ENCODE peak calls at places on chromosomes 5 and 9, in four cellular contexts. U is A549, F is DND-41, W is lower lobe of right lung. V is an unnamed sample.

GRCh38 chr9:123048748-123049147 is 15.3 kb downstream of the GPR21 start:
- ATAC-seq in U (no peak), F (no peak), W (peak; percentile 33), V (no peak)

GRCh38 chr5:82312373-82312856 is 34.3 kb upstream of the RPS23 start:
- ATAC-seq in U (peak; percentile 95), F (peak; percentile 25), W (peak; percentile 84), V (peak; percentile 53)

GRCh38 chr5:146076455-146076854 is 28.9 kb downstream of the PLAC8L1 start:
- ATAC-seq in U (no peak), F (no peak), W (no peak), V (no peak)

GRCh38 chr9:92635760-92636159 is 34.2 kb downstream of the IPPK start:
- ATAC-seq in U (no peak), F (no peak), W (no peak), V (no peak)

GRCh38 chr5:179613460-179614071 is 9.9 kb downstream of the HNRNPH1 start:
- ATAC-seq in U (no peak), F (no peak), W (no peak), V (no peak)

GRCh38 chr5:124157320-124157719 is 589.1 kb downstream of the ZNF608 start:
- ATAC-seq in U (no peak), F (peak; percentile 88), W (no peak), V (no peak)

GRCh38 chr5:96079075-96079474 is 117.4 kb upstream of the ELL2 start:
- ATAC-seq in U (peak; percentile 90), F (no peak), W (no peak), V (no peak)

GRCh38 chr9:20407013-20407412 is 215.3 kb downstream of the MLLT3 start:
- ATAC-seq in U (no peak), F (no peak), W (no peak), V (no peak)

GRCh38 chr5:1392801-1393565 is 48.1 kb upstream of the CLPTM1L start:
- ATAC-seq in U (peak; percentile 16), F (no peak), W (peak; percentile 26), V (no peak)

GRCh38 chr5:39405489-39405888 is 19.3 kb downstream of the DAB2 start:
- ATAC-seq in U (peak; percentile 53), F (no peak), W (peak; percentile 26), V (no peak)

GRCh38 chr9:85569988-85570387 is 171.8 kb downstream of the AGTPBP1 start:
- ATAC-seq in U (no peak), F (no peak), W (no peak), V (no peak)

GRCh38 chr5:123093279-123094226 is 4.5 kb downstream of the PRDM6 start:
- ATAC-seq in U (no peak), F (no peak), W (no peak), V (no peak)

GRCh38 chr5:79456890-79457583 is 56.9 kb downstream of the HOMER1 start:
- ATAC-seq in U (no peak), F (no peak), W (no peak), V (no peak)

GRCh38 chr9:135726138-135726853 is 24.3 kb downstream of the KCNT1 start:
- ATAC-seq in U (peak; percentile 24), F (no peak), W (no peak), V (no peak)

GRCh38 chr9:114033397-114034103 is 44.5 kb downstream of the AMBP start:
- ATAC-seq in U (peak; percentile 73), F (peak; percentile 40), W (peak; percentile 46), V (no peak)

GRCh38 chr5:80125022-80125961 is 90.1 kb downstream of the THBS4 start:
- ATAC-seq in U (no peak), F (no peak), W (peak; percentile 51), V (peak; percentile 42)

GRCh38 chr5:39284552-39284951 is 65.2 kb upstream of the FYB1 start:
- ATAC-seq in U (no peak), F (no peak), W (no peak), V (no peak)

GRCh38 chr9:120729796-120730195 is 15.5 kb upstream of the MEGF9 start:
- ATAC-seq in U (peak; percentile 71), F (no peak), W (no peak), V (no peak)

DNA sequence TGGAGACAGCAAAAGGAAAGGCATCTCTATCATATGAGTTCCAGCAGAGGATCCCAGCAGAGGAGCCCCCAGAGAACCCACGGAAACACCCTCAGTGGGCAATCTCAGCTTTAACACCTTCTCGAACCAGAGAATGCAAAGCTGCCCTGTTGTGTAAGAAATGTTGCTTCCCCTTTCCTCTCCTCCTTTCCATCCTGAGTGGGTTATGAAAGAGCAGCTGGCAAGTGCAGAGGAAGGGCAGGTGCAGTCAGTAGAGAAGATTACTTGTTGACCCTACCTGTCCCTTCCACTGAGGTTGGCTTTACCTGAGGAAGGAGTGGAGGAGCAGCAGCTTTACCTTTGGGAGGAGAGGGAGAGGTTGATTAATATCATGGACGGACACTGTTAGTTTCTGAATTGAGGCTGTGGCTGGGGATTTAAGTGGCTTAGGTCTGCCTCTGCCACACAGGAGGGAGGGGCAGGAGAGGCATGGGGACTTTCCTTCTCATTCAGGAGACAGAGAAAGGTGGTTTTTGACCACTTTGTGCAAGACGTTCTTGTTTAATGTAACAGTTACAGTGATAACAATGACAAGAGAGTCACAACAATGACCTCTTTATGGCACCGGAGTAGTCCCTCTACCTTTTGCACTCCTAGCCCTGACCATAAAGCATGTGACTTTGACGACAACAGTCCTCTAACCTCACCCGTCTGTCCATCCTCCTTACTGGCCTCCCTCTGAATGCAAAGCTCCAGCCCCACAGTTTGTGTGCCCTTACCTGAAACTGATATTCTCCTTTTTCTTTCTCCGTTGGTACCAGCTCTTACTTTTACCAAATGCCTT is 254.8 kb downstream of the NSG2 start:
- ATAC-seq in U (no peak), F (no peak), W (no peak), V (no peak)
- H3K27ac ChIP-seq in U (no peak overlapping the region), F (no peak overlapping the region), W (no peak overlapping the region), V (no peak overlapping the region)

DNA sequence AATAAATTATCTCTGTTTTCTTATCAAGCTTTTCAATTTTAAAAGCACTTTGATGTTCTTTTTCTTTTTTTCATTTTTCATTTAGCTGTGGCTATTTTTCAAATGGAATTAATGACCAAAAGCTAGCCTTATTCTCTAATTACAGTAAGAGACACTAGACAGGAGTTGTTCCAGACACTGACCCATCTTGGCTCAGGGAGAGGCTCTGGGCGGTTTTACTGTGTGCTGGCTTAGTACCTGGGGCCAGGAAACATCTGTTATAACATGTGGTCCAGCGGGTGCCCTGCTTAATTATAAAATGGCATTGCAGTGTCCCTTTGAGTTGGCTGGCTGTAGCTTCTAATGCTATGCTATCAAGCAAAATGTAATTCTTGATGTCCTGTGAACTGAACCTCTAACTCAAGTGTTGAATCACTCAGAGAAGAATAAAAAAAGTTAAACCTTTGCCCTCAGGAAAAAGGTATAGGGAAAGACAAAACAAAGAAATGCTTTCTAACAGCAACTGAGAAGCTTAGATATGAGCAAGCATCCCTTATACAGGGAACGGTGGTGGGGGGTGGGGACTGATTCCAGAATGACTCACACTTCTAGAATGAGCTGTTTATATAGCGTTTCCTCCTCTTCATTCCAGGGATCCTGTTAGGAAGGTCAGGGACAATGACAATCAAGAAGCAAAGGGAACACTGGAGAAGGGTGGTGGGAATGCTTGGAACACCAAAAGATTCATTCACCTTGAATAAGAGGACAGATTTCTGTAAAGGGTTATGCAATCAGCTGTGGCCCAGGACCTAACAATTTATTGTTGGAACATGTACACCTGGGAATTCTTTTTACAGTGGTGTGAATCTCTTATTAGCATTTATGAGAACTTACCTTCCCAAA is 58.7 kb upstream of the NFIB start:
- ATAC-seq in U (peak; percentile 96), F (no peak), W (peak; percentile 75), V (peak; percentile 87)
- H3K27ac ChIP-seq in U (peak overlapping the region; percentile 82), F (no peak overlapping the region), W (no peak overlapping the region), V (peak overlapping the region; percentile 38)

GRCh38 chr5:177459819-177460628 is 13.4 kb downstream of the DBN1 start:
- ATAC-seq in U (no peak), F (no peak), W (no peak), V (no peak)

GRCh38 chr5:177465044-177465443 is 8.4 kb downstream of the DBN1 start:
- ATAC-seq in U (no peak), F (no peak), W (no peak), V (no peak)

GRCh38 chr5:177462702-177463101 is 10.7 kb downstream of the DBN1 start:
- ATAC-seq in U (no peak), F (no peak), W (no peak), V (no peak)

GRCh38 chr5:177459357-177459756 is 12.7 kb downstream of the PRR7 start:
- ATAC-seq in U (no peak), F (no peak), W (no peak), V (no peak)

DNA sequence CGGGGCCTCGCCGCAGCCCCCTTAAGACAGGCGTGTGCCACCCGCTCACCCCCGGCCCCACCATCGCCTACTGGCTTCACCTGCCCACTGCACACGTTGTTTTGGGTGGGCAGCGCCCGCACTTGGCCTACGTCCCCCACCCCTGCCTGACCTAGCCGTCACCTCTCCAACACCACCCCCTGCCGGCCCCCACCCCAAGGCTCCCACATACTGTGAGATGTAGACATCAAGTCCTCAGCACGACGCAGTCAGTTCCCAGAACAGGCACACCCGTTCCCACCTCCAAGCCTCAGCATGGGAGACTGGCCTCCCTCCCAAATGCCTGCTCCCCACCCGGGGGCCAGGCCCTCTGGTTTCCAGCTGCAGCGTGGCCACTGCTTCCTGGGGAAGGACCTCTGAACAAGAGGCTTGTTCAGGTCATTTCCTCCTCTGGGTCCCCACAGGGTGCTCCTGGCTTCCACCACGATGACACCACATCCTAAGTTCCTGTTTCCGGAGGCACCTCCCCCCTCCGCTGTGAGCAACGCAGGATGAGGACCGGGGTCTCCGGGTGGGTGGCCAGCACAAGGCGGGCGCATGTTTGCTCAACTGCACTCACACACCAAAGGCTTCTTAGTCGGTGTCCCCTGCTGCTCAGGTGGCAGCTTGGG is 11.3 kb downstream of the DBN1 start:
- ATAC-seq in U (no peak), F (no peak), W (peak; percentile 38), V (peak; percentile 14)
- H3K27ac ChIP-seq in U (no peak overlapping the region), F (no peak overlapping the region), W (peak overlapping the region; percentile 58), V (peak overlapping the region; percentile 68)

DNA sequence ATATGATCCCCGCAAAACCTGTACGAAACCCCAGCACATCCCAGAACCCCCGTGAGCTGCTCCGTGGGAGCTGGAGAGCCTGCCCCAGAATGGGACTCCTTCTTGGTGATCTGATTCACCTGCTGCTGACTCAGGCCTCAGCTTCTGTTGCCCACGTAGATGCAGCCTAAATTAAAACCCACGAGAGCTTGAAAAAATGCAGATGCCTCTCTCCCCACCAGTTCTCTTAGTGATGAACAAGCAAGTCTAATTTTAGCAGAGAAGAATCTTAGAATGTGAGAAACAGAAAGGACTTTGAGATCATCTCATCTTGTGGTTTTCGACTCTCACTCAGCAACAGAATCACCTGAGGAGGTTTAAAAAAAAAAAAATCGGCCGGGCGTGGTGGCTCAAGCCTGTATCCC is 57.6 kb downstream of the TMOD1 start:
- ATAC-seq in U (no peak), F (no peak), W (no peak), V (no peak)
- H3K27ac ChIP-seq in U (no peak overlapping the region), F (no peak overlapping the region), W (no peak overlapping the region), V (peak overlapping the region; percentile 90)